ENCODE peak calls at places on chromosomes 3 and 15, in nine cellular contexts. L, Q, P, M, K, U, A, X and N are unnamed samples.

GRCh38 chr15:54979949-54980348 is 216.8 kb downstream of the RSL24D1 start:
- DNase-seq in L (no peak), Q (no peak), P (no peak), M (no peak), K (no peak), U (no peak), A (no peak), X (no peak), N (no peak)

GRCh38 chr3:46378426-46378942 is 7.7 kb downstream of the CCR5 start:
- DNase-seq in L (peak), Q (no peak), P (peak), M (peak), K (peak), U (no peak), A (peak), X (peak), N (no peak)

GRCh38 chr15:85754993-85755392 is 39.7 kb downstream of the KLHL25 start:
- DNase-seq in L (no peak), Q (no peak), P (no peak), M (no peak), K (no peak), U (no peak), A (no peak), X (peak), N (no peak)

GRCh38 chr15:100726426-100727190 is 124.2 kb downstream of the ASB7 start:
- DNase-seq in L (no peak), Q (no peak), P (no peak), M (no peak), K (no peak), U (no peak), A (no peak), X (peak), N (no peak)

GRCh38 chr3:32143849-32144757 is 37.7 kb downstream of the GPD1L start:
- DNase-seq in L (peak), Q (peak), P (peak), M (peak), K (peak), U (peak), A (peak), X (peak), N (peak)

GRCh38 chr15:92930061-92930460 is 29.9 kb downstream of the CHD2 start:
- DNase-seq in L (no peak), Q (no peak), P (no peak), M (no peak), K (no peak), U (no peak), A (peak), X (no peak), N (no peak)

GRCh38 chr3:50607271-50608091 is 4.1 kb downstream of the CISH start:
- DNase-seq in L (no peak), Q (no peak), P (no peak), M (peak), K (no peak), U (no peak), A (no peak), X (no peak), N (no peak)

GRCh38 chr3:107392549-107393165 is 15.4 kb downstream of the CCDC54 start:
- DNase-seq in L (no peak), Q (no peak), P (no peak), M (no peak), K (no peak), U (no peak), A (no peak), X (no peak), N (no peak)

GRCh38 chr3:170632780-170633179 is 46.9 kb upstream of the SLC7A14 start:
- DNase-seq in L (no peak), Q (no peak), P (no peak), M (no peak), K (no peak), U (no peak), A (no peak), X (no peak), N (no peak)

GRCh38 chr3:139808196-139808595 is 126.8 kb upstream of the CLSTN2 start:
- DNase-seq in L (no peak), Q (no peak), P (no peak), M (no peak), K (no peak), U (no peak), A (no peak), X (no peak), N (no peak)

GRCh38 chr3:171786997-171787396 is 23.3 kb downstream of the PLD1 start:
- DNase-seq in L (no peak), Q (no peak), P (no peak), M (no peak), K (no peak), U (no peak), A (no peak), X (no peak), N (no peak)

GRCh38 chr3:107432013-107432515 is 54.8 kb downstream of the CCDC54 start:
- DNase-seq in L (no peak), Q (no peak), P (no peak), M (peak), K (no peak), U (no peak), A (no peak), X (peak), N (peak)

GRCh38 chr3:51386159-51386851 is 1.2 kb downstream of the MANF start:
- DNase-seq in L (no peak), Q (no peak), P (no peak), M (no peak), K (no peak), U (no peak), A (no peak), X (peak), N (no peak)

GRCh38 chr3:159238646-159239045 is 436.8 kb downstream of the MFSD1 start:
- DNase-seq in L (no peak), Q (no peak), P (no peak), M (no peak), K (no peak), U (no peak), A (no peak), X (no peak), N (no peak)

GRCh38 chr3:120432105-120432860 is 18.5 kb downstream of the FSTL1 start:
- DNase-seq in L (no peak), Q (no peak), P (no peak), M (no peak), K (no peak), U (no peak), A (peak), X (peak), N (no peak)

GRCh38 chr3:127712461-127712860 is 39.7 kb downstream of the ABTB1 start:
- DNase-seq in L (no peak), Q (no peak), P (no peak), M (no peak), K (no peak), U (no peak), A (no peak), X (no peak), N (no peak)

GRCh38 chr3:51389423-51390183 is 1.5 kb upstream of the RBM15B start:
- DNase-seq in L (no peak), Q (no peak), P (peak), M (peak), K (peak), U (no peak), A (peak), X (peak), N (no peak)

GRCh38 chr3:102586485-102586884 is 151.7 kb downstream of the ZPLD1 start:
- DNase-seq in L (no peak), Q (no peak), P (no peak), M (no peak), K (no peak), U (no peak), A (no peak), X (no peak), N (no peak)

GRCh38 chr15:63121382-63122001 is at the start of gene LACTB:
- DNase-seq in L (peak), Q (peak), P (peak), M (peak), K (peak), U (peak), A (peak), X (peak), N (peak)

GRCh38 chr15:88803920-88804247 is 648 bp downstream of the ACAN start:
- DNase-seq in L (no peak), Q (no peak), P (no peak), M (no peak), K (no peak), U (no peak), A (no peak), X (no peak), N (no peak)

GRCh38 chr15:63597033-63597790 is at the start of gene FBXL22:
- DNase-seq in L (no peak), Q (no peak), P (no peak), M (no peak), K (no peak), U (no peak), A (no peak), X (peak), N (peak)

GRCh38 chr3:174483254-174483653 is 375.9 kb upstream of the NAALADL2 start:
- DNase-seq in L (no peak), Q (no peak), P (no peak), M (no peak), K (no peak), U (no peak), A (no peak), X (no peak), N (no peak)

GRCh38 chr3:136141891-136142290 is 54.2 kb downstream of the MSL2 start:
- DNase-seq in L (no peak), Q (no peak), P (no peak), M (no peak), K (no peak), U (no peak), A (no peak), X (no peak), N (no peak)

GRCh38 chr15:48703544-48703943 is 58.0 kb upstream of the FBN1 start:
- DNase-seq in L (no peak), Q (no peak), P (no peak), M (no peak), K (no peak), U (no peak), A (no peak), X (no peak), N (no peak)

GRCh38 chr3:100602506-100603444 is 6.6 kb upstream of the ADGRG7 start:
- DNase-seq in L (no peak), Q (no peak), P (peak), M (no peak), K (no peak), U (no peak), A (no peak), X (peak), N (no peak)

GRCh38 chr15:25739687-25740121 is 123.4 kb downstream of the ATP10A start:
- DNase-seq in L (no peak), Q (peak), P (no peak), M (peak), K (peak), U (no peak), A (peak), X (peak), N (no peak)

GRCh38 chr15:70111203-70112017 is 13.7 kb upstream of the TLE3 start:
- DNase-seq in L (no peak), Q (peak), P (peak), M (no peak), K (peak), U (peak), A (peak), X (peak), N (peak)

GRCh38 chr3:111650378-111651275 is 55.5 kb upstream of the ZBED2 start:
- DNase-seq in L (no peak), Q (no peak), P (no peak), M (no peak), K (no peak), U (no peak), A (no peak), X (no peak), N (no peak)

GRCh38 chr3:44036850-44037249 is 204.8 kb upstream of the TOPAZ1 start:
- DNase-seq in L (no peak), Q (no peak), P (no peak), M (no peak), K (no peak), U (no peak), A (no peak), X (no peak), N (no peak)

GRCh38 chr3:141476033-141476432 is 10.8 kb upstream of the RASA2 start:
- DNase-seq in L (no peak), Q (no peak), P (no peak), M (peak), K (no peak), U (no peak), A (no peak), X (no peak), N (no peak)

GRCh38 chr3:185926445-185926844 is 11.4 kb downstream of the TRA2B start:
- DNase-seq in L (no peak), Q (no peak), P (no peak), M (no peak), K (no peak), U (no peak), A (no peak), X (no peak), N (no peak)

GRCh38 chr3:21718161-21718765 is 32.7 kb downstream of the ZNF385D start:
- DNase-seq in L (no peak), Q (no peak), P (no peak), M (no peak), K (no peak), U (no peak), A (peak), X (no peak), N (no peak)